ENCODE peak calls at places on chromosomes 3 and 15, in four cellular contexts. U is K562, A is GM12878, C is HepG2. I is an unnamed sample.

GRCh38 chr3:17469520-17469919 is 272.9 kb downstream of the TBC1D5 start:
- DNase-seq in U (no peak), A (no peak), C (no peak), I (no peak)

GRCh38 chr15:100334456-100334855 is 7.3 kb downstream of the ADAMTS17 start:
- DNase-seq in U (no peak), A (no peak), C (no peak), I (no peak)

GRCh38 chr3:30476373-30477082 is 129.9 kb upstream of the TGFBR2 start:
- DNase-seq in U (no peak), A (no peak), C (peak), I (peak)

GRCh38 chr3:186239321-186239720 is 122.7 kb downstream of the DGKG start:
- DNase-seq in U (no peak), A (no peak), C (no peak), I (peak)

GRCh38 chr3:12661926-12662592 is 1.9 kb downstream of the RAF1 start:
- DNase-seq in U (no peak), A (no peak), C (no peak), I (no peak)

GRCh38 chr15:98648654-98649537 is 557 bp downstream of the IGF1R start:
- DNase-seq in U (peak), A (no peak), C (no peak), I (peak)

GRCh38 chr3:141798455-141798854 is 35.2 kb downstream of the GRK7 start:
- DNase-seq in U (no peak), A (no peak), C (no peak), I (no peak)

GRCh38 chr15:83462026-83462425 is 14.9 kb downstream of the SH3GL3 start:
- DNase-seq in U (no peak), A (no peak), C (no peak), I (no peak)

GRCh38 chr15:69578792-69579587 is 126.4 kb downstream of the RPLP1 start:
- DNase-seq in U (no peak), A (no peak), C (no peak), I (no peak)

GRCh38 chr3:102979682-102980378 is 545.0 kb downstream of the ZPLD1 start:
- DNase-seq in U (no peak), A (no peak), C (no peak), I (peak)

GRCh38 chr15:101496198-101496986 is 6.9 kb upstream of the PCSK6 start:
- DNase-seq in U (peak), A (no peak), C (no peak), I (no peak)

GRCh38 chr3:162328649-162329048 is 832.0 kb downstream of the OTOL1 start:
- DNase-seq in U (no peak), A (no peak), C (no peak), I (no peak)

GRCh38 chr3:192706272-192706671 is 21.1 kb downstream of the FGF12 start:
- DNase-seq in U (no peak), A (no peak), C (no peak), I (no peak)

GRCh38 chr3:183244219-183244618 is 8.8 kb upstream of the B3GNT5 start:
- DNase-seq in U (no peak), A (no peak), C (no peak), I (no peak)

GRCh38 chr3:38111696-38112377 is 25.1 kb downstream of the ACAA1 start:
- DNase-seq in U (no peak), A (no peak), C (no peak), I (no peak)

GRCh38 chr15:98737721-98738120 is 89.4 kb downstream of the IGF1R start:
- DNase-seq in U (no peak), A (no peak), C (peak), I (no peak)

GRCh38 chr3:156826144-156826895 is at the start of gene LEKR1:
- DNase-seq in U (peak), A (peak), C (peak), I (peak)

GRCh38 chr3:17539436-17539835 is 203.0 kb downstream of the TBC1D5 start:
- DNase-seq in U (no peak), A (no peak), C (no peak), I (no peak)

GRCh38 chr3:125191256-125191655 is 21.3 kb downstream of the SLC12A8 start:
- DNase-seq in U (no peak), A (no peak), C (no peak), I (no peak)

GRCh38 chr3:38587548-38588131 is 61.8 kb downstream of the SCN5A start:
- DNase-seq in U (no peak), A (no peak), C (no peak), I (no peak)

GRCh38 chr3:174439621-174440349 is 419.3 kb upstream of the NAALADL2 start:
- DNase-seq in U (no peak), A (no peak), C (peak), I (peak)

GRCh38 chr15:90469723-90470122 is 60.0 kb upstream of the CRTC3 start:
- DNase-seq in U (no peak), A (no peak), C (no peak), I (no peak)

GRCh38 chr15:25481208-25481862 is 42.5 kb upstream of the UBE3A start:
- DNase-seq in U (no peak), A (no peak), C (no peak), I (no peak)

GRCh38 chr3:185207931-185208746 is 45.7 kb downstream of the EHHADH start:
- DNase-seq in U (no peak), A (peak), C (no peak), I (no peak)

GRCh38 chr3:37949866-37950265 is 40.7 kb upstream of the VILL start:
- DNase-seq in U (no peak), A (no peak), C (no peak), I (no peak)

GRCh38 chr15:75790631-75791336 is 52.5 kb upstream of the UBE2Q2 start:
- DNase-seq in U (no peak), A (no peak), C (no peak), I (no peak)

GRCh38 chr3:50623840-50624474 is 7.0 kb downstream of the MAPKAPK3 start:
- DNase-seq in U (no peak), A (no peak), C (no peak), I (no peak)

GRCh38 chr15:101807345-101807945 is 4.1 kb downstream of the OR4F6 start:
- DNase-seq in U (no peak), A (no peak), C (no peak), I (no peak)

GRCh38 chr3:195098741-195099525 is 172.0 kb downstream of the XXYLT1 start:
- DNase-seq in U (no peak), A (no peak), C (no peak), I (no peak)

GRCh38 chr3:110384601-110385000 is 687.0 kb upstream of the NECTIN3 start:
- DNase-seq in U (no peak), A (no peak), C (no peak), I (peak)

GRCh38 chr15:73870700-73871408 is 2.5 kb upstream of the TBC1D21 start:
- DNase-seq in U (no peak), A (no peak), C (no peak), I (no peak)

GRCh38 chr15:28861031-28861534 is 12.6 kb upstream of the GOLGA6L7 start:
- DNase-seq in U (no peak), A (no peak), C (no peak), I (no peak)

GRCh38 chr3:197021729-197022404 is 7.8 kb downstream of the MELTF start:
- DNase-seq in U (no peak), A (no peak), C (no peak), I (no peak)

GRCh38 chr3:27758083-27758482 is 36.0 kb upstream of the EOMES start:
- DNase-seq in U (no peak), A (no peak), C (no peak), I (peak)

GRCh38 chr3:2838533-2839157 is 271.5 kb downstream of the IL5RA start:
- DNase-seq in U (no peak), A (no peak), C (no peak), I (no peak)

GRCh38 chr3:12759693-12760565 is 870 bp upstream of the TMEM40 start:
- DNase-seq in U (no peak), A (no peak), C (no peak), I (no peak)

GRCh38 chr15:33008284-33009011 is 186.1 kb downstream of the FMN1 start:
- DNase-seq in U (no peak), A (no peak), C (no peak), I (no peak)

GRCh38 chr15:47661661-47662180 is 55.6 kb upstream of the SEMA6D start:
- DNase-seq in U (no peak), A (no peak), C (no peak), I (no peak)

GRCh38 chr3:10994311-10994710 is 1.8 kb downstream of the SLC6A1 start:
- DNase-seq in U (no peak), A (no peak), C (no peak), I (no peak)

GRCh38 chr3:106001923-106002322 is 133.1 kb upstream of the CBLB start:
- DNase-seq in U (no peak), A (no peak), C (no peak), I (no peak)

DNA sequence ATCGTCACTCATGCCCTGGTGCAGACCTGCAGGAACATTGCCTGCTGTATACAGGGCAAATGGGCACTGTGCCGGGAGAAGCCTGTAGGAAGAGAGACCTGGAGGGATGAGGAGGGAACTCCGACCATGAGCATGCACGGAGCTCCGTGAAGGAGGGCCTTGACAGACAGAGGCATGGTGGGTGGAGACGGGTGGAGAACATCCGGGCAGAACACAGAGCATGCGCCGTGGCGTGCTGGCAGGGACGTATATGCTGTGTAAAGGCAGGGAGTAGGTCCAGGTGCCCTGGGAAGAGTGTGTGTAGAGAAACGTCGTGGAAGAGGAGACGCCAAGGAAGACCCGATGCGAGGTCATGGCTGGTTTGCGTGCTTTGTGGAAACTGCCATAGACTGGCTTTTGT is 133.0 kb upstream of the FAN1 start:
- DNase-seq in U (no peak), A (no peak), C (no peak), I (no peak)
- TF ChIP-seq REST in U (no peak), A (no peak), C (no peak), I (no peak)

DNA sequence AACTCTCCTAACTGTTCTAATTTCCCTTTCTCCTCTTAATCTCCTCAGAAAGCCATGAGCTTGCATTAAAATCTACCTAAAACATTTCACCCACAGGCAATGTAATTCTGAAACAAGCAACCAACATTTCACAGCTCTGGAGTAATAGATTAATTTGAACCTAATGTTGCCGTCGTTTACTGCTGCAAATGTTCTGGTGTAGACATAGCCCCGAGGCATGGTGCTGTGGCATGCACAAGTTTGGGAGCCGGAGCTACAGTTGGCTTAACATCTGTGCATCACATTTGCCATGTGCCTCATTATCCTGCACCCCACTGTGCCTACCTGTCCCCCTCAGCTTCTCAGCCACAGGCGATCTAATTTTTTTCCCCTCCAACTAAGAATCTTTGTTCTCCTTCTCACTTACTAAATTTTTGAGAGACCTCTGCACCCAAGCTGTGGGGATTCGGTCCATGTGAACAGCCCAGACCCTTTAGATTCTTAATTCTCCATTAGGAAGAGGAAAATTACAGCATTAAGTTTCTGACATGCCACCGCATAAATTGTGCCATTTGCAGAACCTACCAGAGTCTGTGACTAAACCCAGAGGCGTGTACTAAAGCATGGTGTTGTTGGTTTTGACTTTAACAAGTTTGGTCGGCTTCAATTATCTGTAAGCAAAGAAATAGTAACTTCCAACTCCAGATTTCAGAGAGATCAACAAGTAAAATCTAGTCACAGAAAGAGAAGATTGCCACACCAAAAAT is 419.2 kb downstream of the MECOM start:
- DNase-seq in U (no peak), A (no peak), C (no peak), I (no peak)
- TF ChIP-seq CHD4 in U (no peak), A (no peak), C (no peak), I (no peak)

GRCh38 chr3:100708644-100708988 is 678 bp upstream of the TFG start:
- DNase-seq in U (no peak), A (no peak), C (peak), I (no peak)

GRCh38 chr3:100710355-100711198 is 1.3 kb downstream of the TFG start:
- DNase-seq in U (peak), A (peak), C (peak), I (peak)

GRCh38 chr3:100709840-100710235 is 544 bp downstream of the TFG start:
- DNase-seq in U (peak), A (no peak), C (no peak), I (peak)

GRCh38 chr3:100706365-100706764 is 2.9 kb upstream of the TFG start:
- DNase-seq in U (no peak), A (no peak), C (no peak), I (no peak)

DNA sequence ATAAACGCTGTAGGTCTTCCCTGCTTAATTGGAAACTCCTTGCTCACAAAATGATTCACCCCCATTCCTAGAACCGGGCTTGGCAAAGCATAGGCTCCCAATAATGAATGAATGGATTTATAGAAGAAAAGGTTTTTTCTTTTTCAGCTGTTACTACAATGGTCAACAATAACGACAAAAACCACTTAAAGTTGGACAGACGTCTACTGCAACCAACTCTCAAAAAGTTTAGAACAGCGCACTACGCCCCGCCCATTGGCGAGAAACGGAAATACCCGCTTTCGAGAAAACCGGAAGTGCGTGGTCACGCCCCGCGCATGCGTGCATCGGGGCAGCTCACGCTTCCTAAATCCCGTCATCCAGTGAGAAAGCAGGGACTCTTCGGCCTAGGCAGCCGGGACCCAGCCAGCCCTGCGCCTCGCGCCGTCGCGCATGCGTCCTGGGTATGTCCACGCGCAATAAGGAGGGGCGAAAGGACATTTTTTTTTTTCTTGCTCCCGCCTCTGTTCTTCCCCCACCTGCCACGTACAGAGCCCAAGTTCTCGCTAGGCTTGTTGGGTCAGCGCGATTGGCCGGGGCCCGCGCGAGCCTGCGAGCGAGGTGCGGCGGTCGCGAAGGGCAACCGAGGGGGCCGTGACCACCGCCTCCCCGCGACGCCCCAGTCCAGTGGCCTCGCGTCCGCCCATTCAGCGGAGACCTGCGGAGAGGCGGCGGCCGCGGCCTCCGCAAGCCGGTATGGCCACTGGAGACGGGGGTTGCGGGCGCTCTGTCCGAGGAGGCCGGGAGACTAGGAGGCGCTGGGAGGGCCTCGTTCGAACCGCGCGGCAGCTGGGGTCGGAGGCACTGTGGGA is at the start of gene TFG:
- DNase-seq in U (peak), A (peak), C (peak), I (peak)
- TF ChIP-seq REST in U (no peak), A (no peak), C (peak), I (peak)

GRCh38 chr3:166177130-166177529 is 339.9 kb upstream of the BCHE start:
- DNase-seq in U (no peak), A (no peak), C (no peak), I (no peak)
- TF ChIP-seq CHD4 in U (no peak), A (no peak), C (no peak), I (no peak)

GRCh38 chr3:128487538-128487812 is 5.5 kb downstream of the GATA2 start:
- DNase-seq in U (no peak), A (no peak), C (no peak), I (no peak)
- TF ChIP-seq REST in U (no peak), A (no peak), C (no peak), I (no peak)

GRCh38 chr3:98962189-98962930 is 60.9 kb upstream of the DCBLD2 start:
- DNase-seq in U (no peak), A (no peak), C (peak), I (peak)
- TF ChIP-seq CHD4 in U (no peak), A (no peak), C (no peak), I (no peak)

GRCh38 chr3:122918576-122919290 is 108.8 kb downstream of the SEMA5B start:
- DNase-seq in U (no peak), A (no peak), C (no peak), I (no peak)
- TF ChIP-seq REST in U (no peak), A (peak), C (peak), I (peak)

DNA sequence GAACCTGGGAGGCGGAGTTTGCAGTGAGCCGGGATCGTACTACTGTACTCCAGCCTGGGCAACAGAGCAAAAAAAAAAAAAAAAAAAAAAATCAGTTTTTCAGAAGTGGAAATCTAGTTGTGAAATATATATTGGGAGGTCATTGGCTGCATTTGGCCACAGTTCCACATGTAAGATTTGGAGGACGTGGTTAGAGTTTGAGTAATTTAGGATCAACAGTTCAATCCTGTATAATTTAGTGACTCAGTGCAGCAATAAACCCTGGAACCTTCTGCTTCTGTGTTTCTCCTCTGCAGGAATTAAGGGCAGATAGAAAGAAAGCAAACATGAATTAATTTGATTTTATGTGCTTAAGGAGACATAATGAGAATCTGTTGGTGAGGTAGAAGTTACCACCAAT is 347.0 kb downstream of the PTPRG start:
- DNase-seq in U (no peak), A (no peak), C (no peak), I (no peak)
- TF ChIP-seq CHD4 in U (no peak), A (no peak), C (no peak), I (no peak)

GRCh38 chr15:39171944-39172368 is 408.9 kb upstream of the THBS1 start:
- DNase-seq in U (peak), A (peak), C (peak), I (peak)
- TF ChIP-seq REST in U (no peak), A (no peak), C (no peak), I (no peak)

GRCh38 chr3:144301863-144302262 is 330.2 kb downstream of the DIPK2A start:
- DNase-seq in U (no peak), A (no peak), C (no peak), I (no peak)
- TF ChIP-seq CHD4 in U (no peak), A (no peak), C (no peak), I (no peak)